ENCODE peak calls at places on chromosomes 16 and 17, in seven cellular contexts. D is iPS-NIHi11, F is ELF-1, U is Daoy, E is DMS 273 treated with DMSO at 0.1 percent for 48 hours, B is NCI-H82, X is DMS153. O is an unnamed sample.

GRCh38 chr16:29662729-29663019 is 373 bp upstream of the SPN start:
- DNase-seq in D (no peak), F (no peak), U (no peak), E (no peak), B (no peak), X (no peak), O (no peak)

GRCh38 chr17:19513897-19514488 is 19.7 kb upstream of the SLC47A1 start:
- DNase-seq in D (peak), F (peak), U (peak), E (no peak), B (peak), X (no peak), O (peak)

GRCh38 chr16:20952144-20952797 is 51.7 kb downstream of the LYRM1 start:
- DNase-seq in D (peak), F (no peak), U (no peak), E (no peak), B (no peak), X (no peak), O (no peak)

GRCh38 chr16:85569615-85570212 is 43.4 kb upstream of the GSE1 start:
- DNase-seq in D (peak), F (peak), U (peak), E (no peak), B (no peak), X (peak), O (no peak)

GRCh38 chr16:19127674-19128131 is 13.9 kb downstream of the ITPRIPL2 start:
- DNase-seq in D (no peak), F (no peak), U (no peak), E (no peak), B (no peak), X (no peak), O (no peak)

GRCh38 chr16:85296859-85297698 is 184.8 kb upstream of the CIBAR2 start:
- DNase-seq in D (peak), F (peak), U (peak), E (no peak), B (peak), X (no peak), O (peak)

GRCh38 chr16:67935402-67936123 is 1.1 kb downstream of the PSMB10 start:
- DNase-seq in D (peak), F (peak), U (peak), E (peak), B (peak), X (peak), O (peak)

GRCh38 chr17:75406222-75406615 is 741 bp upstream of the GRB2 start:
- DNase-seq in D (no peak), F (no peak), U (peak), E (no peak), B (peak), X (no peak), O (no peak)

GRCh38 chr17:50396261-50397110 is 837 bp downstream of the LRRC59 start:
- DNase-seq in D (peak), F (peak), U (peak), E (no peak), B (peak), X (no peak), O (peak)

GRCh38 chr16:24609740-24610420 is 70.5 kb downstream of the RBBP6 start:
- DNase-seq in D (peak), F (peak), U (peak), E (peak), B (peak), X (peak), O (no peak)

GRCh38 chr17:78550464-78550863 is 26.7 kb downstream of the DNAH17 start:
- DNase-seq in D (no peak), F (no peak), U (no peak), E (no peak), B (no peak), X (no peak), O (no peak)

GRCh38 chr16:83806721-83807120 is 1.1 kb upstream of the HSBP1 start:
- DNase-seq in D (no peak), F (no peak), U (no peak), E (no peak), B (no peak), X (no peak), O (no peak)

GRCh38 chr17:64343071-64343774 is 47.4 kb downstream of the PECAM1 start:
- DNase-seq in D (no peak), F (no peak), U (no peak), E (no peak), B (no peak), X (no peak), O (peak)

GRCh38 chr17:37179893-37180292 is 195.9 kb upstream of the C17orf78 start:
- DNase-seq in D (no peak), F (no peak), U (peak), E (no peak), B (no peak), X (no peak), O (no peak)

GRCh38 chr16:69424053-69424934 is at the start of gene CYB5B:
- DNase-seq in D (peak), F (peak), U (peak), E (peak), B (peak), X (peak), O (peak)

GRCh38 chr17:2016494-2016893 is 8.6 kb downstream of the RTN4RL1 start:
- DNase-seq in D (no peak), F (no peak), U (no peak), E (no peak), B (no peak), X (no peak), O (no peak)

GRCh38 chr16:87956771-87957279 is 5.6 kb downstream of the BANP start:
- DNase-seq in D (no peak), F (no peak), U (no peak), E (no peak), B (peak), X (no peak), O (no peak)

GRCh38 chr16:56547120-56547948 is 17.5 kb upstream of the MT4 start:
- DNase-seq in D (peak), F (peak), U (peak), E (no peak), B (no peak), X (peak), O (no peak)

GRCh38 chr17:73511716-73512115 is 132.5 kb downstream of the SDK2 start:
- DNase-seq in D (no peak), F (no peak), U (no peak), E (no peak), B (no peak), X (no peak), O (no peak)

GRCh38 chr17:65109990-65110680 is 27.0 kb upstream of the RGS9 start:
- DNase-seq in D (no peak), F (no peak), U (no peak), E (no peak), B (no peak), X (no peak), O (no peak)

GRCh38 chr16:29842732-29843346 is 20.2 kb downstream of the CDIPT start:
- DNase-seq in D (no peak), F (no peak), U (no peak), E (no peak), B (no peak), X (no peak), O (no peak)

GRCh38 chr16:75083826-75084225 is 32.8 kb downstream of the LDHD start:
- DNase-seq in D (no peak), F (no peak), U (no peak), E (no peak), B (no peak), X (no peak), O (peak)

GRCh38 chr16:79776243-79776884 is 175.8 kb upstream of the MAF start:
- DNase-seq in D (peak), F (peak), U (peak), E (no peak), B (no peak), X (no peak), O (no peak)

GRCh38 chr16:66522816-66523590 is 26.9 kb downstream of the TK2 start:
- DNase-seq in D (no peak), F (no peak), U (no peak), E (no peak), B (no peak), X (no peak), O (no peak)

GRCh38 chr16:56933266-56933619 is 1.3 kb downstream of the HERPUD1 start:
- DNase-seq in D (no peak), F (no peak), U (no peak), E (peak), B (peak), X (no peak), O (no peak)

GRCh38 chr17:80361495-80362220 is 53.3 kb upstream of the ENDOV start:
- DNase-seq in D (peak), F (peak), U (peak), E (no peak), B (peak), X (no peak), O (peak)

GRCh38 chr16:20084624-20085226 is 11.0 kb upstream of the GPR139 start:
- DNase-seq in D (no peak), F (peak), U (peak), E (no peak), B (no peak), X (peak), O (no peak)

GRCh38 chr16:4260360-4260759 is 12.5 kb downstream of the TFAP4 start:
- DNase-seq in D (no peak), F (no peak), U (no peak), E (no peak), B (no peak), X (peak), O (no peak)

GRCh38 chr17:61260061-61260797 is 139.4 kb upstream of the TBX2 start:
- DNase-seq in D (no peak), F (no peak), U (no peak), E (no peak), B (peak), X (no peak), O (no peak)